ENCODE peak calls at places on chromosomes 13 and 19, in seven cellular contexts. One of them, this sample, is unnamed.

GRCh38 chr19:15123900-15124299 is 16.7 kb downstream of the SYDE1 start:
- DNase-seq in breast epithelium: peak
- DNase-seq in CD4-positive, alpha-beta T cell: no peak
- DNase-seq in AG04450: no peak
- DNase-seq in thoracic aorta: no peak
- DNase-seq in tibial artery: peak
- DNase-seq in cardiac muscle cell: no peak
- DNase-seq in this sample: peak

GRCh38 chr13:40874138-40874776 is 84.8 kb downstream of the SLC25A15 start:
- DNase-seq in breast epithelium: no peak
- DNase-seq in CD4-positive, alpha-beta T cell: no peak
- DNase-seq in AG04450: no peak
- DNase-seq in thoracic aorta: no peak
- DNase-seq in tibial artery: no peak
- DNase-seq in cardiac muscle cell: no peak
- DNase-seq in this sample: no peak

GRCh38 chr13:75485286-75486062 is 3.5 kb upstream of the TBC1D4 start:
- DNase-seq in breast epithelium: no peak
- DNase-seq in CD4-positive, alpha-beta T cell: no peak
- DNase-seq in AG04450: no peak
- DNase-seq in thoracic aorta: no peak
- DNase-seq in tibial artery: no peak
- DNase-seq in cardiac muscle cell: no peak
- DNase-seq in this sample: no peak

GRCh38 chr13:22061806-22062391 is 391.0 kb downstream of the FGF9 start:
- DNase-seq in breast epithelium: no peak
- DNase-seq in CD4-positive, alpha-beta T cell: peak
- DNase-seq in AG04450: no peak
- DNase-seq in thoracic aorta: no peak
- DNase-seq in tibial artery: no peak
- DNase-seq in cardiac muscle cell: no peak
- DNase-seq in this sample: no peak

GRCh38 chr19:50639121-50640112 is at the start of gene SYT3:
- DNase-seq in breast epithelium: no peak
- DNase-seq in CD4-positive, alpha-beta T cell: peak
- DNase-seq in AG04450: no peak
- DNase-seq in thoracic aorta: no peak
- DNase-seq in tibial artery: no peak
- DNase-seq in cardiac muscle cell: peak
- DNase-seq in this sample: no peak

GRCh38 chr19:10105241-10106099 is 692 bp upstream of the PPAN start:
- DNase-seq in breast epithelium: no peak
- DNase-seq in CD4-positive, alpha-beta T cell: peak
- DNase-seq in AG04450: no peak
- DNase-seq in thoracic aorta: no peak
- DNase-seq in tibial artery: no peak
- DNase-seq in cardiac muscle cell: no peak
- DNase-seq in this sample: peak

GRCh38 chr13:38570706-38571105 is 116.2 kb upstream of the FREM2 start:
- DNase-seq in breast epithelium: no peak
- DNase-seq in CD4-positive, alpha-beta T cell: no peak
- DNase-seq in AG04450: no peak
- DNase-seq in thoracic aorta: no peak
- DNase-seq in tibial artery: no peak
- DNase-seq in cardiac muscle cell: no peak
- DNase-seq in this sample: no peak

GRCh38 chr13:101144808-101145419 is 271.4 kb downstream of the NALCN start:
- DNase-seq in breast epithelium: no peak
- DNase-seq in CD4-positive, alpha-beta T cell: no peak
- DNase-seq in AG04450: peak
- DNase-seq in thoracic aorta: no peak
- DNase-seq in tibial artery: no peak
- DNase-seq in cardiac muscle cell: peak
- DNase-seq in this sample: no peak

GRCh38 chr13:36069881-36070366 is 61.3 kb downstream of the DCLK1 start:
- DNase-seq in breast epithelium: no peak
- DNase-seq in CD4-positive, alpha-beta T cell: no peak
- DNase-seq in AG04450: no peak
- DNase-seq in thoracic aorta: no peak
- DNase-seq in tibial artery: peak
- DNase-seq in cardiac muscle cell: no peak
- DNase-seq in this sample: no peak

GRCh38 chr19:29372921-29373797 is 152.6 kb upstream of the VSTM2B start:
- DNase-seq in breast epithelium: no peak
- DNase-seq in CD4-positive, alpha-beta T cell: no peak
- DNase-seq in AG04450: no peak
- DNase-seq in thoracic aorta: no peak
- DNase-seq in tibial artery: no peak
- DNase-seq in cardiac muscle cell: no peak
- DNase-seq in this sample: no peak

GRCh38 chr19:45470147-45471081 is 2.6 kb downstream of the FOSB start:
- DNase-seq in breast epithelium: no peak
- DNase-seq in CD4-positive, alpha-beta T cell: no peak
- DNase-seq in AG04450: no peak
- DNase-seq in thoracic aorta: no peak
- DNase-seq in tibial artery: peak
- DNase-seq in cardiac muscle cell: peak
- DNase-seq in this sample: peak

GRCh38 chr19:7857727-7858701 is 16.2 kb downstream of the PRR36 start:
- DNase-seq in breast epithelium: no peak
- DNase-seq in CD4-positive, alpha-beta T cell: no peak
- DNase-seq in AG04450: no peak
- DNase-seq in thoracic aorta: no peak
- DNase-seq in tibial artery: no peak
- DNase-seq in cardiac muscle cell: peak
- DNase-seq in this sample: no peak

GRCh38 chr13:40181203-40181845 is 485.1 kb downstream of the FOXO1 start:
- DNase-seq in breast epithelium: no peak
- DNase-seq in CD4-positive, alpha-beta T cell: no peak
- DNase-seq in AG04450: no peak
- DNase-seq in thoracic aorta: no peak
- DNase-seq in tibial artery: no peak
- DNase-seq in cardiac muscle cell: peak
- DNase-seq in this sample: no peak

GRCh38 chr13:84433024-84433423 is 550.8 kb upstream of the SLITRK1 start:
- DNase-seq in breast epithelium: no peak
- DNase-seq in CD4-positive, alpha-beta T cell: no peak
- DNase-seq in AG04450: peak
- DNase-seq in thoracic aorta: no peak
- DNase-seq in tibial artery: no peak
- DNase-seq in cardiac muscle cell: no peak
- DNase-seq in this sample: no peak

GRCh38 chr19:33673996-33674395 is 52.2 kb downstream of the CHST8 start:
- DNase-seq in breast epithelium: no peak
- DNase-seq in CD4-positive, alpha-beta T cell: no peak
- DNase-seq in AG04450: no peak
- DNase-seq in thoracic aorta: no peak
- DNase-seq in tibial artery: peak
- DNase-seq in cardiac muscle cell: no peak
- DNase-seq in this sample: no peak

GRCh38 chr19:15622991-15623390 is 8.0 kb downstream of the CYP4F8 start:
- DNase-seq in breast epithelium: no peak
- DNase-seq in CD4-positive, alpha-beta T cell: no peak
- DNase-seq in AG04450: no peak
- DNase-seq in thoracic aorta: no peak
- DNase-seq in tibial artery: no peak
- DNase-seq in cardiac muscle cell: no peak
- DNase-seq in this sample: peak

GRCh38 chr19:33997690-33998089 is 174.6 kb upstream of the LSM14A start:
- DNase-seq in breast epithelium: no peak
- DNase-seq in CD4-positive, alpha-beta T cell: no peak
- DNase-seq in AG04450: no peak
- DNase-seq in thoracic aorta: no peak
- DNase-seq in tibial artery: no peak
- DNase-seq in cardiac muscle cell: no peak
- DNase-seq in this sample: no peak

DNA sequence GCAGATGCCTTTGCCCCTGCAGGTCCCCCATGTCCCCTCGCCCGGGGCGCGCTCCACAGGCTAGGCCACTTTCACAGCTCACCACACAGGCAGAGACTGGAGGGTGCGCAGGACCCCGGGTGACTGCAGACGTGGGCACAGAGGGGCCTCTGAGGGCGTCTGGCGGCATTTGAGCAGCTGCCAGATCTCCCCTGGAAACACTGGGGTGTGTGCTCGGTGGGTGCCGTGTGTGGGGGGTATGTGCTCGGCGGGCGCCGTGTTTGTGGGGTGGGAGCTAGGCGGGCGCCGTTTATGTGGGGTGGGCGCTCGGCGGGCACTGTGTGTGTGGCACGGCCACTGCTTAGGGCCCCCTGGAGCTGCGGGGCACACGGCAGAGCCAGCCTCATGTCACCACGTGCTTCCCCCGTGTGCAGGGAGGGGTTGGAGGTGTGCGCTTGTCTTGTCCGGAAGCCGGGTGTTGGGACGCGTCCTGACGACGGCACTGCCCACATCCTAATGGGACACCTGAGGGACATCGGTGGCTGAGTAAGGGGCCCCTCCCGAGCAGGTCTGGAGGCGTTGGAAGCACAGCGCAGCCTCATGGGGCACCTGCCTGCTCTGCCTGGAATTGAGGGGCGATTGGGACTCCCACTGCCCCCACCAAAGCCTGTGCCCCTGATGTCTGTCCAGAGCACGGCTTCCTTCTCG is 16.7 kb downstream of the CSNK1G2 start:
- DNase-seq in breast epithelium: no peak
- DNase-seq in CD4-positive, alpha-beta T cell: no peak
- DNase-seq in AG04450: no peak
- DNase-seq in thoracic aorta: no peak
- DNase-seq in tibial artery: no peak
- DNase-seq in cardiac muscle cell: no peak
- DNase-seq in this sample: no peak
- H3K27ac ChIP-seq in breast epithelium: no peak
- H3K27ac ChIP-seq in CD4-positive, alpha-beta T cell: no peak
- H3K27ac ChIP-seq in AG04450: no peak
- H3K27ac ChIP-seq in thoracic aorta: no peak
- H3K27ac ChIP-seq in tibial artery: no peak
- H3K27ac ChIP-seq in cardiac muscle cell: no peak
- H3K27ac ChIP-seq in this sample: no peak

GRCh38 chr13:48594080-48594815 is 59.5 kb upstream of the CYSLTR2 start:
- DNase-seq in breast epithelium: no peak
- DNase-seq in CD4-positive, alpha-beta T cell: no peak
- DNase-seq in AG04450: no peak
- DNase-seq in thoracic aorta: no peak
- DNase-seq in tibial artery: no peak
- DNase-seq in cardiac muscle cell: no peak
- DNase-seq in this sample: no peak

GRCh38 chr13:48591889-48592725 is 59.2 kb upstream of the RCBTB2 start:
- DNase-seq in breast epithelium: no peak
- DNase-seq in CD4-positive, alpha-beta T cell: no peak
- DNase-seq in AG04450: no peak
- DNase-seq in thoracic aorta: no peak
- DNase-seq in tibial artery: no peak
- DNase-seq in cardiac muscle cell: no peak
- DNase-seq in this sample: no peak

GRCh38 chr13:48596128-48596429 is 57.6 kb upstream of the CYSLTR2 start:
- DNase-seq in breast epithelium: no peak
- DNase-seq in CD4-positive, alpha-beta T cell: no peak
- DNase-seq in AG04450: no peak
- DNase-seq in thoracic aorta: no peak
- DNase-seq in tibial artery: no peak
- DNase-seq in cardiac muscle cell: no peak
- DNase-seq in this sample: no peak

GRCh38 chr13:48593551-48593950 is 60.2 kb upstream of the CYSLTR2 start:
- DNase-seq in breast epithelium: no peak
- DNase-seq in CD4-positive, alpha-beta T cell: no peak
- DNase-seq in AG04450: no peak
- DNase-seq in thoracic aorta: no peak
- DNase-seq in tibial artery: no peak
- DNase-seq in cardiac muscle cell: no peak
- DNase-seq in this sample: no peak

GRCh38 chr13:48595330-48596127 is 58.2 kb upstream of the CYSLTR2 start:
- DNase-seq in breast epithelium: no peak
- DNase-seq in CD4-positive, alpha-beta T cell: peak
- DNase-seq in AG04450: peak
- DNase-seq in thoracic aorta: no peak
- DNase-seq in tibial artery: peak
- DNase-seq in cardiac muscle cell: peak
- DNase-seq in this sample: peak
- H3K27ac ChIP-seq in breast epithelium: no peak
- H3K27ac ChIP-seq in CD4-positive, alpha-beta T cell: no peak
- H3K27ac ChIP-seq in AG04450: no peak
- H3K27ac ChIP-seq in thoracic aorta: no peak
- H3K27ac ChIP-seq in tibial artery: no peak
- H3K27ac ChIP-seq in cardiac muscle cell: no peak
- H3K27ac ChIP-seq in this sample: no peak

GRCh38 chr13:112928020-112928931 is 40.7 kb upstream of the MCF2L start:
- DNase-seq in breast epithelium: no peak
- DNase-seq in CD4-positive, alpha-beta T cell: no peak
- DNase-seq in AG04450: no peak
- DNase-seq in thoracic aorta: no peak
- DNase-seq in tibial artery: no peak
- DNase-seq in cardiac muscle cell: no peak
- DNase-seq in this sample: no peak

GRCh38 chr13:112931028-112931934 is 37.7 kb upstream of the MCF2L start:
- DNase-seq in breast epithelium: peak
- DNase-seq in CD4-positive, alpha-beta T cell: no peak
- DNase-seq in AG04450: peak
- DNase-seq in thoracic aorta: no peak
- DNase-seq in tibial artery: no peak
- DNase-seq in cardiac muscle cell: peak
- DNase-seq in this sample: peak

GRCh38 chr13:112930192-112930591 is 38.8 kb upstream of the MCF2L start:
- DNase-seq in breast epithelium: no peak
- DNase-seq in CD4-positive, alpha-beta T cell: no peak
- DNase-seq in AG04450: no peak
- DNase-seq in thoracic aorta: no peak
- DNase-seq in tibial artery: no peak
- DNase-seq in cardiac muscle cell: no peak
- DNase-seq in this sample: no peak

GRCh38 chr13:112928958-112929777 is 39.8 kb upstream of the MCF2L start:
- DNase-seq in breast epithelium: no peak
- DNase-seq in CD4-positive, alpha-beta T cell: no peak
- DNase-seq in AG04450: no peak
- DNase-seq in thoracic aorta: no peak
- DNase-seq in tibial artery: no peak
- DNase-seq in cardiac muscle cell: no peak
- DNase-seq in this sample: peak

DNA sequence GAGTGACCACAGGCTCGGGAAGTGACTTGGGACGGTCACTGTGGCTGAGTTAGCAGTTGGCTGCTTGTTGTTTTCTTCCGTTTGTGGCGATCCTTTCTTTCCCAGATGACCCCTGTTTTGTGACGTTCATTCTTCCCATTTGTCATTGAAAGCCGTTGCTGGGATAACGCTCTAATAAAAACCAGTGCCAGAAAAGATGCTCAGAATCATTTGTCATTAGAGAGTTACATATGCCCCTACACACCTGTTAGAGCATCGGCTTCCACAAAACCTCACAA is 39.3 kb upstream of the MCF2L start:
- DNase-seq in breast epithelium: no peak
- DNase-seq in CD4-positive, alpha-beta T cell: no peak
- DNase-seq in AG04450: no peak
- DNase-seq in thoracic aorta: no peak
- DNase-seq in tibial artery: no peak
- DNase-seq in cardiac muscle cell: no peak
- DNase-seq in this sample: no peak
- H3K27ac ChIP-seq in breast epithelium: no peak
- H3K27ac ChIP-seq in CD4-positive, alpha-beta T cell: no peak
- H3K27ac ChIP-seq in AG04450: no peak
- H3K27ac ChIP-seq in thoracic aorta: no peak
- H3K27ac ChIP-seq in tibial artery: no peak
- H3K27ac ChIP-seq in cardiac muscle cell: no peak
- H3K27ac ChIP-seq in this sample: no peak

GRCh38 chr13:91349992-91350911 is 2.8 kb downstream of the MIR17HG start:
- DNase-seq in breast epithelium: no peak
- DNase-seq in CD4-positive, alpha-beta T cell: no peak
- DNase-seq in AG04450: no peak
- DNase-seq in thoracic aorta: no peak
- DNase-seq in tibial artery: no peak
- DNase-seq in cardiac muscle cell: no peak
- DNase-seq in this sample: no peak
- H3K27ac ChIP-seq in breast epithelium: no peak
- H3K27ac ChIP-seq in CD4-positive, alpha-beta T cell: no peak
- H3K27ac ChIP-seq in AG04450: no peak
- H3K27ac ChIP-seq in thoracic aorta: no peak
- H3K27ac ChIP-seq in tibial artery: no peak
- H3K27ac ChIP-seq in cardiac muscle cell: peak
- H3K27ac ChIP-seq in this sample: no peak